ENCODE peak calls at places on chromosomes 12 and 14, in seven cellular contexts. D, W, B, P, Z, H and J are unnamed samples.

GRCh38 chr12:122052285-122052684 is 26.3 kb upstream of the MLXIP start:
- DNase-seq in D (no peak), W (no peak), B (no peak), P (no peak), Z (no peak), H (no peak), J (no peak)

GRCh38 chr14:38210168-38210567 is 2.5 kb downstream of the SSTR1 start:
- DNase-seq in D (no peak), W (peak; percentile 75), B (no peak), P (no peak), Z (no peak), H (peak; percentile 58), J (no peak)

GRCh38 chr14:38171197-38171596 is 36.5 kb upstream of the SSTR1 start:
- DNase-seq in D (no peak), W (no peak), B (no peak), P (no peak), Z (no peak), H (no peak), J (no peak)

GRCh38 chr12:53115891-53116675 is 12.8 kb downstream of the SOAT2 start:
- DNase-seq in D (no peak), W (no peak), B (no peak), P (no peak), Z (peak; percentile 12), H (no peak), J (no peak)

GRCh38 chr12:86521870-86522269 is 265.7 kb upstream of the MGAT4C start:
- DNase-seq in D (no peak), W (no peak), B (no peak), P (no peak), Z (no peak), H (no peak), J (no peak)

GRCh38 chr12:45895961-45896360 is 94.4 kb downstream of the SCAF11 start:
- DNase-seq in D (no peak), W (no peak), B (no peak), P (no peak), Z (no peak), H (no peak), J (no peak)

GRCh38 chr12:1474567-1475153 is 119.7 kb downstream of the FBXL14 start:
- DNase-seq in D (no peak), W (no peak), B (no peak), P (no peak), Z (no peak), H (peak; percentile 68), J (no peak)

GRCh38 chr14:104087981-104088850 is 2.7 kb downstream of the ASPG start:
- DNase-seq in D (no peak), W (no peak), B (no peak), P (no peak), Z (no peak), H (no peak), J (no peak)